ENCODE peak calls at places on chromosomes 4 and X, in eight cellular contexts. R, A, E, S, I, B, H and T are unnamed samples. For H3K4me1, the result is how much of the 10 kb centered on the place peaks cover.

GRCh38 chr4:119266153-119266552 is 53.6 kb downstream of the USP53 start:
- DNase-seq in S (no peak), R (no peak), I (no peak), E (no peak), H (no peak), B (no peak), A (no peak), T (no peak)

GRCh38 chr4:145513020-145513621 is 31.5 kb downstream of the SMAD1 start:
- DNase-seq in E (no peak), I (no peak), S (no peak), H (no peak), R (no peak), A (no peak), B (no peak), T (no peak)

GRCh38 chr4:5738061-5738460 is 27.1 kb downstream of the EVC start:
- DNase-seq in R (no peak), S (no peak), E (no peak), I (no peak), B (no peak), H (no peak), A (no peak), T (no peak)

GRCh38 chr4:129561886-129562285 is 465.9 kb downstream of the C4orf33 start:
- DNase-seq in S (no peak), E (no peak), R (no peak), B (no peak), A (no peak), I (no peak), H (no peak), T (no peak)

GRCh38 chr4:100175853-100176252 is 14.4 kb downstream of the DDIT4L start:
- DNase-seq in S (no peak), A (no peak), R (no peak), I (no peak), B (no peak), H (no peak), E (no peak), T (no peak)

GRCh38 chrX:115533485-115533884 is 27.5 kb upstream of the PLS3 start:
- DNase-seq in I (no peak), E (no peak), H (no peak), B (no peak), R (no peak), S (no peak), A (no peak), T (no peak)

GRCh38 chr4:26632916-26633315 is 49.0 kb downstream of the TBC1D19 start:
- DNase-seq in B (no peak), S (no peak), I (no peak), H (no peak), E (no peak), R (no peak), A (no peak), T (no peak)

GRCh38 chr4:111883557-111883999 is 261.7 kb upstream of the FAM241A start:
- DNase-seq in E (no peak), S (no peak), I (no peak), B (no peak), H (no peak), R (no peak), A (no peak), T (no peak)

GRCh38 chrX:11666180-11666579 is 460 bp upstream of the ARHGAP6 start:
- DNase-seq in S (no peak), H (no peak), B (no peak), R (no peak), I (no peak), E (no peak), A (no peak), T (no peak)

GRCh38 chrX:39242187-39242586 is 440.9 kb downstream of the MID1IP1 start:
- DNase-seq in H (peak), A (peak), E (peak), B (no peak), R (no peak), S (no peak), I (no peak), T (no peak)

GRCh38 chr4:168917150-168917779 is 92.8 kb downstream of the CBR4 start:
- DNase-seq in H (peak), R (no peak), E (no peak), A (no peak), S (no peak), B (no peak), I (no peak), T (no peak)

GRCh38 chr4:179582164-179582563 is 2139.9 kb upstream of the AGA start:
- DNase-seq in A (no peak), R (no peak), H (no peak), S (no peak), E (no peak), B (no peak), I (no peak), T (no peak)

GRCh38 chr4:86091201-86091600 is 268.7 kb downstream of the MAPK10 start:
- DNase-seq in A (no peak), E (no peak), H (no peak), R (no peak), B (no peak), I (no peak), S (no peak), T (no peak)

GRCh38 chrX:1488141-1488540 is 35.4 kb upstream of the ASMTL start:
- DNase-seq in A (no peak), S (no peak), R (no peak), H (no peak), I (no peak), E (no peak), B (no peak), T (peak)

GRCh38 chr4:10647811-10648210 is 36.8 kb downstream of the CLNK start:
- DNase-seq in A (no peak), B (no peak), E (no peak), H (no peak), S (no peak), I (no peak), R (no peak), T (no peak)

GRCh38 chr4:76426272-76426671 is 5.3 kb upstream of the CCDC158 start:
- DNase-seq in R (no peak), I (no peak), A (peak), S (no peak), B (no peak), E (no peak), H (no peak), T (no peak)

GRCh38 chrX:38796926-38797325 is 4.3 kb upstream of the MID1IP1 start:
- DNase-seq in B (no peak), R (no peak), A (no peak), H (no peak), S (no peak), I (no peak), E (no peak), T (no peak)

GRCh38 chr4:183399616-183400015 is 44.8 kb upstream of the CDKN2AIP start:
- DNase-seq in E (no peak), I (no peak), S (no peak), R (no peak), H (no peak), A (no peak), B (no peak), T (no peak)

GRCh38 chrX:100995469-100995868 is 26.0 kb downstream of the ARL13A start:
- DNase-seq in E (no peak), B (no peak), R (no peak), I (no peak), A (no peak), S (no peak), H (no peak), T (no peak)

GRCh38 chr4:184028571-184028996 is 123.5 kb downstream of the STOX2 start:
- DNase-seq in A (no peak), S (no peak), R (no peak), I (no peak), B (no peak), H (peak), E (peak), T (no peak)

GRCh38 chrX:96455078-96455477 is 229.6 kb upstream of the DIAPH2 start:
- DNase-seq in I (no peak), S (no peak), B (no peak), E (no peak), A (no peak), R (no peak), H (no peak), T (no peak)

GRCh38 chr4:94290245-94290644 is 52.4 kb downstream of the HPGDS start:
- DNase-seq in I (no peak), E (no peak), S (no peak), B (no peak), A (no peak), R (no peak), H (no peak), T (no peak)

GRCh38 chrX:47200385-47201150 is 6.9 kb downstream of the UBA1 start:
- DNase-seq in S (peak), R (no peak), A (no peak), B (no peak), I (no peak), E (no peak), H (no peak), T (no peak)

GRCh38 chr4:138348055-138348454 is 105.9 kb upstream of the SLC7A11 start:
- DNase-seq in H (no peak), E (no peak), I (no peak), A (no peak), R (no peak), B (no peak), S (no peak), T (no peak)

GRCh38 chrX:51461053-51462050 is 35.0 kb downstream of the NUDT11 start:
- DNase-seq in B (peak), E (peak), R (no peak), I (no peak), H (peak), A (no peak), S (no peak), T (no peak)

GRCh38 chr4:61468091-61468720 is 268.1 kb downstream of the ADGRL3 start:
- DNase-seq in H (no peak), S (no peak), I (no peak), R (no peak), E (no peak), A (no peak), B (no peak), T (no peak)

GRCh38 chr4:57182132-57182874 is 72.1 kb upstream of the IGFBP7 start:
- DNase-seq in A (peak), E (no peak), R (no peak), H (no peak), B (no peak), I (no peak), S (no peak), T (no peak)

GRCh38 chrX:85004255-85004654 is 578 bp downstream of the APOOL start:
- DNase-seq in R (no peak), B (no peak), A (no peak), I (no peak), S (no peak), H (no peak), E (no peak), T (no peak)

GRCh38 chr4:133476064-133476463 is 327.0 kb downstream of the PCDH10 start:
- DNase-seq in H (no peak), R (no peak), E (no peak), A (no peak), I (no peak), B (no peak), S (no peak), T (no peak)

GRCh38 chr4:185535818-185536729 is 767 bp upstream of the PDLIM3 start:
- DNase-seq in S (no peak), B (no peak), H (no peak), A (peak), E (no peak), R (no peak), I (peak), T (peak)

GRCh38 chr4:138235419-138235952 is 6.7 kb downstream of the SLC7A11 start:
- DNase-seq in S (no peak), A (no peak), E (no peak), I (no peak), B (no peak), R (no peak), H (peak), T (no peak)

GRCh38 chr4:103567591-103567990 is 152.2 kb downstream of the TACR3 start:
- DNase-seq in H (no peak), S (no peak), A (no peak), R (no peak), I (no peak), E (no peak), B (no peak), T (no peak)

GRCh38 chrX:16130707-16131106 is 7.3 kb downstream of the GRPR start:
- DNase-seq in I (no peak), B (no peak), E (no peak), H (no peak), R (no peak), S (no peak), A (peak), T (no peak)

GRCh38 chr4:159766241-159766640 is 663.4 kb downstream of the RAPGEF2 start:
- DNase-seq in H (no peak), B (no peak), R (no peak), I (no peak), S (no peak), A (no peak), E (no peak), T (no peak)

GRCh38 chrX:154593201-154593600 is 8.3 kb downstream of the CTAG1A start:
- DNase-seq in H (no peak), R (no peak), B (no peak), S (no peak), E (no peak), I (no peak), A (no peak), T (no peak)

GRCh38 chr4:111941957-111942356 is 203.3 kb upstream of the FAM241A start:
- DNase-seq in E (no peak), I (no peak), R (no peak), S (no peak), B (no peak), A (no peak), H (no peak), T (no peak)

GRCh38 chr4:60201052-60201673 is 999.0 kb upstream of the ADGRL3 start:
- DNase-seq in H (peak), B (no peak), I (no peak), R (peak), S (peak), A (peak), E (no peak), T (no peak)

DNA sequence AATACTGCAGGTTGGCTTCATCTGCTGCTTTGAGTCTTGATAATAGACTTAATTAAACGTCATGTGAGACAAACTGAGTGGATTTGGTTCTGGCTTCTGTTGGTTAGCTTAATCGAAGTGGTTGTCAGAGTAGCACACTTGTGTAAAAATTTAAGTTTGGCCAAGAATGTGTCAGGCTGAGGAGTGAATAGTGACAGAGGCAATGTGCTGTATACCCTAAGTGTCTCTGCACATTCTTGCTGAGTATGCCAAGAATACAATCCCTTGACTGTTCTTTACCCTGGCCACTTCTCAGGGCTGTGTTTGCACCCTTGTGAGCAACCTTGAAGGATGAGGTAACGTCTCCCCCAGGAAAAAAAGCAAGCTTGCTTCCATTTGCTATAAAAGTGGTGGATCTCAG is 14.9 kb downstream of the RPS3A start:
- DNase-seq in B (no peak), H (no peak), S (no peak), A (no peak), E (no peak), I (no peak), R (no peak), T (no peak)
- H3K4me1 ChIP-seq in B (under half), H (under half), S (under half), A (under half), E (under half), I (under half), R (under half), T (under half)

GRCh38 chr4:166989886-166990285 is 244.4 kb downstream of the SPOCK3 start:
- DNase-seq in S (no peak), R (no peak), H (no peak), E (no peak), A (no peak), I (no peak), B (no peak), T (no peak)

GRCh38 chr4:167000141-167000852 is 234.0 kb downstream of the SPOCK3 start:
- DNase-seq in R (no peak), B (no peak), H (no peak), I (no peak), S (no peak), E (no peak), A (no peak), T (no peak)

GRCh38 chr4:166996216-166996615 is 238.1 kb downstream of the SPOCK3 start:
- DNase-seq in B (no peak), H (no peak), R (no peak), I (no peak), S (no peak), E (no peak), A (no peak), T (no peak)

GRCh38 chr4:166991162-166991561 is 243.1 kb downstream of the SPOCK3 start:
- DNase-seq in B (no peak), A (no peak), R (no peak), I (no peak), E (no peak), H (no peak), S (no peak), T (no peak)

GRCh38 chr4:166994686-166995085 is 239.6 kb downstream of the SPOCK3 start:
- DNase-seq in H (no peak), E (no peak), R (no peak), S (no peak), B (no peak), A (no peak), I (no peak), T (no peak)
- H3K27ac ChIP-seq in H (no peak), E (no peak), R (no peak), S (no peak), B (no peak), A (no peak), I (no peak), T (no peak)

GRCh38 chrX:2711441-2711840 is 20.3 kb downstream of the CD99 start:
- DNase-seq in R (no peak), B (no peak), H (no peak), I (no peak), A (no peak), E (no peak), S (no peak), T (no peak)

GRCh38 chrX:2708601-2709200 is 17.6 kb downstream of the CD99 start:
- DNase-seq in A (no peak), R (no peak), B (no peak), I (no peak), H (no peak), S (no peak), E (no peak), T (no peak)

GRCh38 chrX:2710496-2710895 is 19.4 kb downstream of the CD99 start:
- DNase-seq in B (no peak), R (no peak), E (no peak), A (no peak), I (no peak), H (peak), S (no peak), T (no peak)

GRCh38 chrX:2708016-2708415 is 16.9 kb downstream of the CD99 start:
- DNase-seq in S (no peak), I (no peak), B (no peak), H (no peak), E (no peak), R (no peak), A (no peak), T (no peak)

GRCh38 chrX:2710041-2710471 is 19.0 kb downstream of the CD99 start:
- DNase-seq in A (no peak), I (no peak), H (peak), R (no peak), E (no peak), B (no peak), S (no peak), T (no peak)
- H3K4me3 ChIP-seq in A (no peak), I (peak), H (peak), R (no peak), E (peak), B (peak), S (no peak), T (no peak)

GRCh38 chr4:122855491-122855890 is 28.9 kb downstream of the FGF2 start:
- DNase-seq in I (no peak), S (no peak), A (no peak), H (no peak), B (no peak), E (no peak), R (no peak), T (no peak)
- H3K4me1 ChIP-seq in I (under half), S (under half), A (under half), H (under half), B (under half), E (under half), R (under half), T (under half)